ENCODE peak calls at places on chromosomes 12 and 14, in ten cellular contexts. V, T, X, Q, K, E, B, A, G and M are unnamed samples.

GRCh38 chr14:51607677-51608076 is 44.0 kb upstream of the FRMD6 start:
- DNase-seq in V (no peak), T (no peak), X (peak), Q (no peak), K (no peak), E (no peak), B (no peak), A (no peak), G (no peak), M (no peak)

GRCh38 chr12:113103756-113104450 is 31.7 kb downstream of the RASAL1 start:
- DNase-seq in V (no peak), T (no peak), X (no peak), Q (no peak), K (peak), E (no peak), B (no peak), A (no peak), G (peak), M (no peak)

GRCh38 chr12:104485651-104486341 is 29.0 kb downstream of the CHST11 start:
- DNase-seq in V (no peak), T (no peak), X (no peak), Q (no peak), K (no peak), E (peak), B (no peak), A (no peak), G (no peak), M (no peak)

GRCh38 chr12:106342397-106343212 is 14.9 kb upstream of the POLR3B start:
- DNase-seq in V (peak), T (peak), X (peak), Q (peak), K (peak), E (no peak), B (no peak), A (peak), G (no peak), M (no peak)

GRCh38 chr12:23674064-23674463 is 275.4 kb downstream of the SOX5 start:
- DNase-seq in V (no peak), T (no peak), X (no peak), Q (no peak), K (no peak), E (no peak), B (no peak), A (no peak), G (no peak), M (no peak)

GRCh38 chr12:106084048-106084671 is 54.6 kb downstream of the NUAK1 start:
- DNase-seq in V (no peak), T (peak), X (peak), Q (peak), K (peak), E (no peak), B (no peak), A (no peak), G (no peak), M (no peak)

GRCh38 chr12:56520025-56520810 is 1.4 kb upstream of the RBMS2 start:
- DNase-seq in V (no peak), T (no peak), X (no peak), Q (no peak), K (no peak), E (no peak), B (no peak), A (no peak), G (no peak), M (no peak)

GRCh38 chr12:31017535-31017934 is 56.1 kb upstream of the DDX11 start:
- DNase-seq in V (peak), T (no peak), X (no peak), Q (no peak), K (no peak), E (no peak), B (no peak), A (no peak), G (no peak), M (no peak)

GRCh38 chr12:13073191-13073590 is 29.0 kb downstream of the FAM234B start:
- DNase-seq in V (no peak), T (no peak), X (no peak), Q (no peak), K (no peak), E (no peak), B (no peak), A (no peak), G (no peak), M (no peak)

GRCh38 chr14:36553650-36554260 is 28.7 kb downstream of the NKX2-8 start:
- DNase-seq in V (no peak), T (peak), X (peak), Q (peak), K (peak), E (peak), B (peak), A (peak), G (no peak), M (peak)

GRCh38 chr14:101599234-101599885 is 38.1 kb downstream of the DIO3 start:
- DNase-seq in V (peak), T (no peak), X (no peak), Q (no peak), K (no peak), E (no peak), B (no peak), A (no peak), G (peak), M (no peak)